ENCODE peak calls at places on chromosomes 6 and 20, in eight cellular contexts. G is psoas muscle; U is transverse colon; B is brain microvascular endothelial cell; Y is CD8-positive, alpha-beta memory T cell; K is RWPE1; D is CD4-positive, CD25-positive, alpha-beta regulatory T cell; I is A549. N is an unnamed sample.

GRCh38 chr6:139448094-139448649 is 73.7 kb upstream of the CITED2 start:
- DNase-seq in G (no peak), Y (no peak), U (no peak), I (no peak), D (no peak), B (no peak), K (no peak), N (no peak)

GRCh38 chr6:64217721-64218603 is 582.4 kb downstream of the PHF3 start:
- DNase-seq in G (no peak), I (no peak), D (no peak), K (no peak), B (peak; percentile 4), U (no peak), Y (no peak), N (no peak)

GRCh38 chr20:438581-439469 is 23.5 kb downstream of the TBC1D20 start:
- DNase-seq in D (peak; percentile 65), K (no peak), I (no peak), G (no peak), Y (peak; percentile 51), B (no peak), U (peak; percentile 41), N (no peak)

GRCh38 chr20:3378138-3378537 is 29.3 kb downstream of the DNAAF9 start:
- DNase-seq in D (no peak), I (no peak), B (no peak), Y (no peak), G (no peak), U (no peak), K (no peak), N (no peak)

GRCh38 chr6:28488916-28489365 is 26.7 kb downstream of the GPX6 start:
- DNase-seq in U (no peak), D (no peak), K (no peak), I (peak; percentile 76), G (no peak), B (peak; percentile 72), Y (no peak), N (no peak)

GRCh38 chr20:59672576-59672975 is 68.2 kb downstream of the PHACTR3 start:
- DNase-seq in D (no peak), U (no peak), I (no peak), G (no peak), K (no peak), Y (no peak), B (no peak), N (no peak)

GRCh38 chr6:138025528-138025941 is 81.7 kb downstream of the PERP start:
- DNase-seq in I (no peak), Y (no peak), G (no peak), B (no peak), U (no peak), K (no peak), D (no peak), N (no peak)

GRCh38 chr6:30889921-30890645 is 5.8 kb downstream of the DDR1 start:
- DNase-seq in K (peak; percentile 81), D (no peak), I (no peak), B (no peak), Y (no peak), G (no peak), U (no peak), N (no peak)

GRCh38 chr20:15487682-15488081 is 1085.6 kb downstream of the KIF16B start:
- DNase-seq in G (no peak), B (no peak), K (no peak), D (no peak), Y (no peak), I (no peak), U (no peak), N (no peak)

GRCh38 chr6:73514746-73515110 is 6.1 kb downstream of the EEF1A1 start:
- DNase-seq in B (no peak), I (peak; percentile 33), K (no peak), U (no peak), Y (no peak), G (no peak), D (no peak), N (no peak)

GRCh38 chr6:28725890-28726348 is 197.9 kb downstream of the TRIM27 start:
- DNase-seq in G (no peak), D (no peak), K (no peak), B (peak; percentile 71), Y (no peak), I (peak; percentile 86), U (no peak), N (no peak)

GRCh38 chr20:63942250-63943006 is 13.8 kb downstream of the UCKL1 start:
- DNase-seq in K (peak; percentile 79), B (no peak), U (peak; percentile 50), D (peak; percentile 18), G (peak; percentile 71), Y (peak; percentile 36), I (peak; percentile 52), N (no peak)

GRCh38 chr20:53568351-53568750 is 25.3 kb downstream of the ZNF217 start:
- DNase-seq in G (no peak), U (no peak), B (no peak), K (no peak), I (no peak), Y (no peak), D (no peak), N (no peak)

GRCh38 chr6:134553941-134554340 is 236.0 kb upstream of the SGK1 start:
- DNase-seq in K (no peak), Y (no peak), G (no peak), I (no peak), D (no peak), U (no peak), B (no peak), N (no peak)

GRCh38 chr6:155534678-155535077 is 79.0 kb upstream of the NOX3 start:
- DNase-seq in I (no peak), G (no peak), Y (no peak), U (no peak), B (no peak), K (no peak), D (no peak), N (no peak)

GRCh38 chr20:10209091-10209490 is 9.5 kb upstream of the SNAP25 start:
- DNase-seq in B (no peak), U (no peak), Y (no peak), K (no peak), I (no peak), D (no peak), G (no peak), N (no peak)

GRCh38 chr6:125421853-125422252 is 120.1 kb upstream of the HDDC2 start:
- DNase-seq in K (peak; percentile 10), B (peak; percentile 85), U (no peak), I (peak; percentile 1), Y (no peak), G (peak; percentile 47), D (no peak), N (no peak)

GRCh38 chr20:41499064-41499463 is 119.1 kb downstream of the CHD6 start:
- DNase-seq in K (no peak), U (no peak), I (no peak), B (no peak), G (no peak), D (no peak), Y (no peak), N (no peak)

GRCh38 chr6:6925391-6926164 is 182.2 kb upstream of the RREB1 start:
- DNase-seq in I (no peak), U (no peak), K (peak; percentile 20), B (peak; percentile 12), G (peak; percentile 90), Y (no peak), D (no peak), N (no peak)

GRCh38 chr20:38073307-38074010 is 39.9 kb downstream of the RPRD1B start:
- DNase-seq in I (peak; percentile 22), G (no peak), B (peak; percentile 95), Y (no peak), K (peak; percentile 80), U (peak; percentile 29), D (peak; percentile 29), N (no peak)
- H3K27ac ChIP-seq in I (no peak overlapping the region), G (peak overlapping the region; percentile 80), B (peak overlapping the region; percentile 56), Y (no peak overlapping the region), K (no peak overlapping the region), U (peak overlapping the region; percentile 71), D (no peak overlapping the region), N (no peak overlapping the region)

GRCh38 chr6:53547166-53547814 is 2.4 kb upstream of the GCLC start:
- DNase-seq in U (no peak), Y (no peak), G (no peak), I (no peak), D (no peak), K (no peak), B (no peak), N (no peak)

GRCh38 chr6:53546256-53546655 is 1.4 kb upstream of the GCLC start:
- DNase-seq in G (no peak), K (no peak), I (no peak), U (no peak), B (no peak), Y (no peak), D (no peak), N (no peak)

GRCh38 chr6:53543341-53544010 is 1.4 kb downstream of the GCLC start:
- DNase-seq in G (no peak), K (no peak), D (no peak), I (no peak), B (no peak), U (no peak), Y (no peak), N (no peak)

GRCh38 chr6:53544050-53544499 is 826 bp downstream of the GCLC start:
- DNase-seq in B (no peak), G (no peak), I (no peak), K (peak; percentile 42), U (no peak), D (no peak), Y (no peak), N (no peak)

DNA sequence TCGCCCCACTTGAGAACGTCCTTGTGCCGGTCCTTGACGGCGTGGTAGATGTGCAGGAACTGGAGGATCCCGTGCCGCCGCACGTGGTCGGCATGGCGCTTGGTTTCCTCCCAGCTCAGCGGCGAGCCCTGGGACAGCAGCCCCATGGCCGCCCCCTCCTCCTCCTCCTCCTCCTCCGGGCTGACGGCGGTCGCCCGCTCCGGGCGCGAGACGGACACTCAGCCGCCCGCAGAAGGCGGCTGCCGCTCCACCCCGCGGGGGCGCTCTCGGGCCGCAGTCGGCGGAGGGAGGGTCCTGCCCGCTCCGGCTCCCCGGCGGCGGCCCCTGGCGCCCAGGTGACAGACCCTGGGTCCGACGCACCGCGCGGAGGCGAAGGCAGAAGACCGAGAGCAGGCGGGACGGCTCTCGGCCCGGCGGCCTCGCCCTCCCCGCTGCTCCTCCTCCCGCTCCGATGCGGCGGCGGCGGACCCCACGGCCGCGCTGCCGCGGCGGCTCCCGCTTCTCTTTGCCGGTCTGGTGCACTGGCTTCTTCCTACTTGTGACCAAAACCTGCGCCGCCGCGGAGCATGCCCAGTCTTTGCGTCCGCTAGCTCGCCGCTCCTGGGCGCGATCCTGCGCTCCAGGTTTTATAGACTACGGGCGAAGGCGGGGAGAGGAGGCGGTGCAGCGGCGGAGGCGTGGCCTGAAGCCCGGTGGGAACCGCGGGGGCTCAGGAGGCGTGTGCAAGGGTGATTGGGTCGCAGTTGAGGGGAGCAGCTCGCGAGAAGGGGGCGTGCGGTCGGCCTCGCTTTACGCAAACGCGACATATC is at the start of gene GCLC:
- DNase-seq in G (peak; percentile 97), K (peak; percentile 87), B (peak; percentile 94), U (peak; percentile 96), I (peak; percentile 94), D (peak; percentile 84), Y (peak; percentile 84), N (peak; percentile 75)
- H3K27ac ChIP-seq in G (peak within 1 kb of the TSS; percentile 96), K (peak within 1 kb of the TSS; percentile 87), B (peak within 1 kb of the TSS; percentile 75), U (peak within 1 kb of the TSS; percentile 97), I (peak within 1 kb of the TSS; percentile 98), D (peak within 1 kb of the TSS; percentile 71), Y (peak within 1 kb of the TSS; percentile 78), N (peak within 1 kb of the TSS; percentile 77)

GRCh38 chr6:170046786-170047626 is 243.9 kb downstream of the DLL1 start:
- DNase-seq in I (no peak), G (peak; percentile 32), B (no peak), K (no peak), D (no peak), U (peak; percentile 2), Y (no peak), N (no peak)
- H3K27ac ChIP-seq in I (no peak overlapping the region), G (no peak overlapping the region), B (no peak overlapping the region), K (no peak overlapping the region), D (no peak overlapping the region), U (peak overlapping the region; percentile 80), Y (no peak overlapping the region), N (no peak overlapping the region)

GRCh38 chr20:24823176-24823575 is 125.9 kb upstream of the CST7 start:
- DNase-seq in K (no peak), U (no peak), Y (no peak), I (no peak), G (no peak), B (no peak), D (no peak), N (no peak)
- H3K27ac ChIP-seq in K (no peak overlapping the region), U (no peak overlapping the region), Y (no peak overlapping the region), I (no peak overlapping the region), G (no peak overlapping the region), B (no peak overlapping the region), D (no peak overlapping the region), N (no peak overlapping the region)